ENCODE peak calls at places on chromosomes 4 and X, in five cellular contexts. K is epithelial cell of proximal tubule, A is AG09309, Q is AG10803, Y is endothelial cell. L is an unnamed sample.

GRCh38 chrX:9562851-9563250 is 98.0 kb downstream of the TBL1X start:
- DNase-seq in Y (no peak), Q (peak), K (peak), A (peak), L (peak)

GRCh38 chrX:55490974-55491373 is 1.3 kb upstream of the USP51 start:
- DNase-seq in A (no peak), K (no peak), Q (no peak), Y (no peak), L (no peak)

GRCh38 chrX:96861661-96862060 is 22.0 kb upstream of the RPA4 start:
- DNase-seq in Q (no peak), A (no peak), K (no peak), Y (no peak), L (no peak)

GRCh38 chr4:86661006-86661405 is 66.9 kb downstream of the PTPN13 start:
- DNase-seq in K (no peak), A (no peak), Q (no peak), Y (no peak), L (no peak)

GRCh38 chr4:159046683-159047082 is 56.2 kb upstream of the RAPGEF2 start:
- DNase-seq in A (no peak), Y (no peak), K (no peak), Q (no peak), L (no peak)

GRCh38 chr4:74431113-74431826 is 13.7 kb upstream of the AREG start:
- DNase-seq in Q (no peak), A (no peak), Y (no peak), K (no peak), L (no peak)

GRCh38 chrX:31293409-31293808 is 221.6 kb upstream of the FTHL17 start:
- DNase-seq in Q (no peak), K (no peak), A (no peak), Y (no peak), L (no peak)

GRCh38 chr4:52750819-52751348 is 341 bp downstream of the ERVMER34-1 start:
- DNase-seq in A (no peak), K (no peak), Y (peak), Q (no peak), L (no peak)

GRCh38 chr4:48025005-48025404 is 8.4 kb downstream of the NIPAL1 start:
- DNase-seq in Q (no peak), K (no peak), Y (no peak), A (no peak), L (no peak)

GRCh38 chr4:163332526-163333405 is at the start of gene NPY1R:
- DNase-seq in A (peak), K (peak), Y (peak), Q (peak), L (peak)

GRCh38 chr4:26573389-26573794 is 10.5 kb upstream of the TBC1D19 start:
- DNase-seq in K (no peak), Q (no peak), A (no peak), Y (no peak), L (no peak)

GRCh38 chrX:107449490-107450175 is at the start of gene FRMPD3:
- DNase-seq in K (no peak), A (no peak), Q (no peak), Y (no peak), L (no peak)

GRCh38 chr4:25814323-25814722 is 48.5 kb downstream of the SEL1L3 start:
- DNase-seq in Q (no peak), K (no peak), A (no peak), Y (no peak), L (no peak)

GRCh38 chr4:142845293-142846070 is 619 bp downstream of the INPP4B start:
- DNase-seq in Q (no peak), K (no peak), Y (peak), A (no peak), L (no peak)

GRCh38 chr4:180105362-180105761 is 2137.8 kb upstream of the TENM3 start:
- DNase-seq in Q (no peak), Y (no peak), A (no peak), K (no peak), L (no peak)

GRCh38 chrX:11558972-11559371 is 106.7 kb downstream of the ARHGAP6 start:
- DNase-seq in A (no peak), K (no peak), Q (no peak), Y (peak), L (no peak)

GRCh38 chr4:185395956-185396723 is 416 bp upstream of the LRP2BP start:
- DNase-seq in K (peak), Q (peak), Y (peak), A (peak), L (peak)

GRCh38 chrX:140548985-140549384 is 44.1 kb upstream of the SOX3 start:
- DNase-seq in A (no peak), Y (no peak), Q (no peak), K (no peak), L (no peak)

GRCh38 chrX:14630724-14631123 is 101.4 kb downstream of the GLRA2 start:
- DNase-seq in Y (peak), A (no peak), K (no peak), Q (peak), L (no peak)

DNA sequence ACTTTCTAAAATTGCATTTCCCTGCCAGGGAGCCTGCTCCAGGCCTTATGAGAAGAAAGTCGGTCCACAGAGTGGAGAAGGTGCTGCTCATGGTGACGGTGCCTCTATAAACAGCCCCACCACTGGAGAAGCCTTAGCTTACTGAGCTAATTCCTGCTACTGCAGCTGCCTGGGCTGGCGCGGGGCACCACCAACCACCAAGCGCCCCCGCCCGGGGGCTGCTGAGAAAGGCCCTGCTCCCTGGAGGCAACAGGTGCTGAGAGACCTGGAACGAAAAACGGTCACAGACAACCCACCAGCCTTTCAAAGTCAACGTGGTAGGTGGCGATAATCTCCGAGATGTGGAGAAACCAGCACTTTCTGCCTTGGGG is 2.9 kb downstream of the HCFC1 start:
- DNase-seq in K (no peak), Q (no peak), Y (no peak), A (no peak), L (no peak)
- TF ChIP-seq CTCF in K (no peak), Q (peak), Y (no peak), A (no peak), L (no peak)

GRCh38 chr4:77157859-77158486 is 966 bp downstream of the CCNG2 start:
- DNase-seq in Q (peak), A (no peak), K (peak), Y (peak), L (no peak)
- TF ChIP-seq CTCF in Q (no peak), A (no peak), K (no peak), Y (no peak), L (no peak)

GRCh38 chrX:5916945-5917344 is 311.7 kb downstream of the NLGN4X start:
- DNase-seq in Q (no peak), Y (no peak), K (no peak), A (no peak), L (no peak)
- TF ChIP-seq CTCF in Q (no peak), Y (no peak), K (no peak), A (no peak), L (no peak)

DNA sequence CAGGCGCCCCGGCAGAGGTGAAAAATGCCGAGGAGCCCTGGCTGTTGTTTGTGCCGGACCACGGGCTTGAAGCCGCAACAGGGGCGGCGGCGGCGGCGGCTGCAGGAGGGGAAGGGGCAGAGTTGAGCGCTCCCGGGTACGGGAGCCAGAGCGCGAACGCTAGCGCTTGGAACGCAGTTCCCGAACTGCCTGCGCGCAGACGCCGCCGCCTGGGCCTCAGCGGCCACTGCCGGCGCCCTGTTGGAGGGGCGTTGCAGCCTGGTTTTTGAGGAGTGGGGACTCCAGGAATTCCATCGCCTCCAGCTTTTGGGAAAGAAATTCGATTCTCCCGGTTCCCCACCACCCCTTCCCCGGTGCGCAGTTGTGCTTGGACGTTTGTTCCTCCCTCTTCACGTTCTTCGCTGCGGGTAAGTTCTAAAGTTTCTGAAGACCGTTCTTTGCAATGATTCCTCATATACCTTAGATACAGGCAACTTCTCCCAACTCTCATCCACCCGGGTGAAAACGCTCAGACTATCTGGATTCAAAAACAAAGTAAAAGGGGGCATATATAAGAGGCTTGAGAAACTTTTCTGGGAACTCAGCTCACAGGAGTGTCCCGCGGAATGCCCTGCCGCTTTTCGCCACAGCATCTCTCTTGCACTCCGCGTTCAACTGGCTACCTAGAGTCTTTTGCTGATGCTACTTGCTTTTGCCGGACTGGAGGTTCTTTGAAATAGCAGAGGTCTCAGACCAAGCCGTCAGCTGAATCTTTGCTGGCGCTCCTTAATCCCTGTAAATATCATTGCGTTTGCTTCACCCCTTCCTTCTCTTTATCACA is 1.0 kb downstream of the FAT4 start:
- DNase-seq in K (no peak), A (no peak), Y (peak), Q (peak), L (no peak)
- TF ChIP-seq CTCF in K (peak), A (peak), Y (no peak), Q (peak), L (peak)

GRCh38 chr4:111793686-111794085 is 351.6 kb upstream of the FAM241A start:
- DNase-seq in A (no peak), Q (no peak), Y (no peak), K (no peak), L (no peak)

GRCh38 chr4:111797455-111798163 is 347.6 kb upstream of the FAM241A start:
- DNase-seq in Y (no peak), K (no peak), A (no peak), Q (no peak), L (no peak)

GRCh38 chr4:111802191-111802590 is 343.1 kb upstream of the FAM241A start:
- DNase-seq in Y (no peak), A (no peak), K (no peak), Q (peak), L (no peak)

GRCh38 chr4:111800551-111800950 is 344.7 kb upstream of the FAM241A start:
- DNase-seq in K (no peak), Q (no peak), Y (no peak), A (no peak), L (no peak)

GRCh38 chr4:111798840-111799239 is 346.4 kb upstream of the FAM241A start:
- DNase-seq in K (no peak), A (no peak), Y (no peak), Q (no peak), L (no peak)
- TF ChIP-seq CTCF in K (peak), A (no peak), Y (no peak), Q (peak), L (no peak)

GRCh38 chr4:173301518-173302201 is 32.5 kb downstream of the HMGB2 start:
- DNase-seq in Y (no peak), Q (peak), A (no peak), K (no peak), L (no peak)
- TF ChIP-seq CTCF in Y (peak), Q (peak), A (peak), K (peak), L (peak)

DNA sequence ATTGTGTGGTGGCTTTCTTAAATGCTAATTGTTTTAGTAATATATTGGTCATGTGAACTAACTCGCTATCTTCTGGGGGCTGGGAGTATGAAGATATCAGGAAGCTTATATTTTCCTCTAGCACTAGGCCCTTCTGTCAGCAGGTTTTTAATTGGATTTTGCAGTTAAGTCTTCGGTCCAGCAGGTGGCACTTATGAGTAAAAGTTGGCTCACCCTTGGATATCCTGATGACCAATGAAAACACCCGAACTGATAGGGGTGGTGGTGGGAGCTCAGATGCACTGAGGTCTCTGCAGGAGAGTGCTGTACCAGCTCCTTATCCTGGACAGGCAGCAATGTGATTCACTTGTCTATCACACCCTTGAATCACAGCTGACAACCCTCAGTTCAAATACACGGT is 1365.8 kb upstream of the DIAPH2 start:
- DNase-seq in A (no peak), Y (peak), Q (no peak), K (no peak), L (no peak)
- TF ChIP-seq CTCF in A (peak), Y (peak), Q (no peak), K (peak), L (no peak)

L was measured in AG04449.